ENCODE peak calls at places on chromosomes 2 and 18, in seven cellular contexts. Z is H1, C is IMR-90, Q is neuronal stem cell, I is trophoblast cell, W is mesenchymal stem cell, R is H9. L is an unnamed sample.

GRCh38 chr18:9475643-9476580 is 599 bp downstream of the RALBP1 start:
- DNase-seq in R (no peak), Q (no peak), I (no peak), Z (no peak), C (peak; percentile 39), W (peak; percentile 46), L (peak; percentile 20)

GRCh38 chr18:34397286-34397896 is 172.7 kb upstream of the NOL4 start:
- DNase-seq in Z (no peak), C (no peak), W (no peak), Q (no peak), R (no peak), I (no peak), L (no peak)

GRCh38 chr2:163655672-163656071 is 80.1 kb downstream of the FIGN start:
- DNase-seq in W (peak; percentile 72), Q (no peak), C (no peak), I (no peak), R (no peak), Z (no peak), L (peak; percentile 51)

GRCh38 chr2:25310965-25311865 is 30.5 kb downstream of the DNMT3A start:
- DNase-seq in C (no peak), R (peak; percentile 86), Z (peak; percentile 71), Q (no peak), W (no peak), I (no peak), L (peak; percentile 78)

GRCh38 chr2:22952671-22953070 is 432.3 kb upstream of the KLHL29 start:
- DNase-seq in Q (no peak), W (no peak), I (no peak), Z (no peak), C (no peak), R (no peak), L (no peak)

GRCh38 chr18:6052449-6052913 is 157.2 kb upstream of the TMEM200C start:
- DNase-seq in I (no peak), Q (no peak), C (peak; percentile 7), W (no peak), Z (no peak), R (no peak), L (no peak)

GRCh38 chr2:216109962-216110614 is 940 bp downstream of the XRCC5 start:
- DNase-seq in C (peak; percentile 75), I (no peak), Z (no peak), Q (no peak), W (peak; percentile 78), R (no peak), L (peak; percentile 44)

GRCh38 chr2:212107989-212108388 is 430.6 kb downstream of the ERBB4 start:
- DNase-seq in Z (no peak), Q (no peak), R (no peak), I (no peak), C (no peak), W (no peak), L (no peak)

GRCh38 chr2:3265981-3266726 is 111.5 kb downstream of the EIPR1 start:
- DNase-seq in I (no peak), Z (peak; percentile 57), C (no peak), W (no peak), Q (peak; percentile 88), R (peak; percentile 47), L (peak; percentile 88)

GRCh38 chr2:134078349-134078748 is 175.5 kb upstream of the MGAT5 start:
- DNase-seq in Z (no peak), C (no peak), R (no peak), Q (no peak), W (no peak), I (no peak), L (no peak)

GRCh38 chr2:2547911-2548310 is 216.8 kb upstream of the MYT1L start:
- DNase-seq in I (no peak), W (no peak), R (no peak), Z (no peak), Q (no peak), C (no peak), L (no peak)

GRCh38 chr2:2464095-2464494 is 133.0 kb upstream of the MYT1L start:
- DNase-seq in I (no peak), R (no peak), Q (no peak), W (no peak), C (peak; percentile 29), Z (no peak), L (no peak)

GRCh38 chr18:62334110-62334509 is 9.0 kb downstream of the TNFRSF11A start:
- DNase-seq in C (peak; percentile 14), W (no peak), Q (no peak), I (no peak), R (no peak), Z (peak; percentile 31), L (no peak)

GRCh38 chr2:178101321-178102079 is 10.7 kb upstream of the RBM45 start:
- DNase-seq in Z (no peak), W (peak; percentile 28), Q (no peak), R (no peak), C (peak; percentile 1), I (no peak), L (peak; percentile 23)

GRCh38 chr2:137961602-137962001 is 2.7 kb upstream of the HNMT start:
- DNase-seq in W (no peak), C (no peak), Z (no peak), I (no peak), Q (no peak), R (no peak), L (no peak)

GRCh38 chr2:216492951-216493685 is 5.5 kb upstream of the RPL37A start:
- DNase-seq in W (peak; percentile 53), C (peak; percentile 82), R (no peak), I (no peak), Z (no peak), Q (no peak), L (no peak)

GRCh38 chr2:241953324-241953851 is 83.9 kb downstream of the RTP5 start:
- DNase-seq in Z (no peak), Q (no peak), R (no peak), I (no peak), C (no peak), W (no peak), L (no peak)

GRCh38 chr18:63878343-63878742 is 9.2 kb upstream of the SERPINB2 start:
- DNase-seq in C (peak; percentile 22), Z (no peak), W (peak; percentile 47), I (no peak), R (no peak), Q (no peak), L (no peak)

GRCh38 chr2:102251042-102251848 is 60.1 kb upstream of the IL1RL1 start:
- DNase-seq in Z (peak; percentile 82), Q (no peak), W (no peak), C (no peak), R (peak; percentile 76), I (peak; percentile 62), L (peak; percentile 63)

GRCh38 chr2:102094917-102095316 is 47.6 kb upstream of the IL1R1 start:
- DNase-seq in I (peak; percentile 96), W (peak; percentile 97), R (no peak), Q (no peak), Z (no peak), C (peak; percentile 98), L (peak; percentile 35)

GRCh38 chr18:79640875-79641274 is 38.7 kb upstream of the CTDP1 start:
- DNase-seq in Z (peak; percentile 11), Q (no peak), W (no peak), C (no peak), R (peak; percentile 3), I (no peak), L (no peak)
- H3K4ac ChIP-seq in Z (no peak overlapping the region), Q (no peak overlapping the region), W (no peak overlapping the region), C (no peak overlapping the region), R (no peak overlapping the region), I (no peak overlapping the region), L (no peak overlapping the region)

GRCh38 chr2:11722249-11723060 is 24.0 kb upstream of the LPIN1 start:
- DNase-seq in I (no peak), Z (no peak), R (no peak), Q (no peak), C (no peak), W (no peak), L (no peak)

GRCh38 chr2:11724151-11724550 is 22.3 kb upstream of the LPIN1 start:
- DNase-seq in C (no peak), W (no peak), R (no peak), Z (no peak), I (no peak), Q (no peak), L (no peak)

GRCh38 chr2:11729362-11730212 is 16.8 kb upstream of the LPIN1 start:
- DNase-seq in C (no peak), R (no peak), I (no peak), Q (no peak), Z (no peak), W (no peak), L (no peak)

GRCh38 chr2:11723061-11723371 is 23.4 kb upstream of the LPIN1 start:
- DNase-seq in Z (no peak), R (no peak), I (no peak), W (no peak), Q (no peak), C (no peak), L (no peak)

GRCh38 chr2:11726384-11726783 is 20.0 kb upstream of the LPIN1 start:
- DNase-seq in W (no peak), Z (no peak), I (no peak), R (no peak), Q (no peak), C (no peak), L (no peak)
- H4K8ac ChIP-seq in W (no peak overlapping the region), Z (no peak overlapping the region), I (no peak overlapping the region), R (no peak overlapping the region), Q (no peak overlapping the region), C (no peak overlapping the region), L (no peak overlapping the region)

GRCh38 chr2:95307878-95308277 is 10.7 kb downstream of the KCNIP3 start:
- DNase-seq in I (no peak), Z (no peak), C (no peak), W (no peak), Q (no peak), R (no peak), L (no peak)

GRCh38 chr2:95310211-95310610 is 13.1 kb downstream of the KCNIP3 start:
- DNase-seq in R (no peak), I (no peak), W (no peak), Q (no peak), C (no peak), Z (no peak), L (no peak)

GRCh38 chr2:95308426-95308990 is 11.4 kb downstream of the KCNIP3 start:
- DNase-seq in R (no peak), Q (no peak), Z (no peak), W (no peak), I (no peak), C (no peak), L (no peak)

GRCh38 chr2:95310651-95311050 is 13.5 kb downstream of the KCNIP3 start:
- DNase-seq in R (no peak), C (no peak), W (no peak), Z (no peak), Q (no peak), I (no peak), L (no peak)

DNA sequence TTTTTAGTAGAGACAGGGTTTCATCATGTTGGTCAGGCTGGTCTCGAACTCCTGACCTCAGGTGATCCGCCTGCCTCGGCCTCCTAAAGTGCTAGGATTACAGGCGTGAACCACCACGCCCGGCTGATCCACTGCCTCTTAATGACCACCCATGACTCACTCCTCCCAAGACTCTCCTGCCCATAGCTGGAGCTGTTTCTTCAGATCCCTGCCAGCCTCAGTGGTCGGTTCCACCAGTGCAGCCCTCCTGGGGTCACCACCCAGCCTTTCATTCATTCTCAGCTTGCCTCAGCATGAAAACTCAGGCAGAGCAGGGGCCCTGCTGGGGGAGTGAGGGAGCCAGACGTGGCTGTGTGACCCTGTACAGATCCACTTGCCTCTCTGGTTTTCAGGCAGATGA is 12.5 kb downstream of the KCNIP3 start:
- DNase-seq in Q (no peak), C (no peak), Z (no peak), I (no peak), W (no peak), R (no peak), L (no peak)
- H3K4ac ChIP-seq in Q (no peak overlapping the region), C (no peak overlapping the region), Z (no peak overlapping the region), I (no peak overlapping the region), W (no peak overlapping the region), R (no peak overlapping the region), L (no peak overlapping the region)

GRCh38 chr2:154686162-154686561 is 12.3 kb upstream of the KCNJ3 start:
- DNase-seq in R (no peak), Q (no peak), W (no peak), Z (no peak), C (no peak), I (no peak), L (peak; percentile 62)

GRCh38 chr2:154681741-154682140 is 16.8 kb upstream of the KCNJ3 start:
- DNase-seq in R (no peak), C (no peak), I (no peak), Z (no peak), Q (no peak), W (no peak), L (no peak)
- H4K8ac ChIP-seq in R (no peak overlapping the region), C (no peak overlapping the region), I (no peak overlapping the region), Z (no peak overlapping the region), Q (no peak overlapping the region), W (no peak overlapping the region), L (no peak overlapping the region)